ENCODE peak calls at places on chromosomes 1 and 21, in four cellular contexts. One of them, this sample, is unnamed.

GRCh38 chr1:47569681-47570470 is 132.0 kb downstream of the FOXD2 start:
- DNase-seq in uterus: no peak
- DNase-seq in adrenal gland: peak
- DNase-seq in heart left ventricle: no peak
- DNase-seq in this sample: peak

GRCh38 chr1:210236386-210236839 is 3.8 kb downstream of the SERTAD4 start:
- DNase-seq in uterus: no peak
- DNase-seq in adrenal gland: no peak
- DNase-seq in heart left ventricle: no peak
- DNase-seq in this sample: no peak

GRCh38 chr1:10514490-10515235 is 39.9 kb downstream of the PEX14 start:
- DNase-seq in uterus: no peak
- DNase-seq in adrenal gland: no peak
- DNase-seq in heart left ventricle: no peak
- DNase-seq in this sample: no peak

GRCh38 chr1:202811296-202812175 is 782 bp downstream of the PCAT6 start:
- DNase-seq in uterus: peak
- DNase-seq in adrenal gland: peak
- DNase-seq in heart left ventricle: peak
- DNase-seq in this sample: no peak

GRCh38 chr1:59678809-59679228 is 135.9 kb upstream of the HOOK1 start:
- DNase-seq in uterus: no peak
- DNase-seq in adrenal gland: no peak
- DNase-seq in heart left ventricle: no peak
- DNase-seq in this sample: no peak

GRCh38 chr1:193070942-193071341 is 11.5 kb downstream of the RO60 start:
- DNase-seq in uterus: no peak
- DNase-seq in adrenal gland: no peak
- DNase-seq in heart left ventricle: no peak
- DNase-seq in this sample: no peak

GRCh38 chr1:25544243-25544764 is 898 bp downstream of the LDLRAP1 start:
- DNase-seq in uterus: no peak
- DNase-seq in adrenal gland: no peak
- DNase-seq in heart left ventricle: no peak
- DNase-seq in this sample: no peak

GRCh38 chr21:42352433-42353095 is 1.8 kb upstream of the TFF2 start:
- DNase-seq in uterus: no peak
- DNase-seq in adrenal gland: no peak
- DNase-seq in heart left ventricle: no peak
- DNase-seq in this sample: peak

GRCh38 chr1:209319057-209319432 is 264.5 kb upstream of the CAMK1G start:
- DNase-seq in uterus: no peak
- DNase-seq in adrenal gland: no peak
- DNase-seq in heart left ventricle: no peak
- DNase-seq in this sample: no peak

GRCh38 chr1:176617881-176618280 is 154.9 kb downstream of the PAPPA2 start:
- DNase-seq in uterus: no peak
- DNase-seq in adrenal gland: no peak
- DNase-seq in heart left ventricle: no peak
- DNase-seq in this sample: no peak

GRCh38 chr1:98949606-98950005 is 55.1 kb downstream of the PLPPR5 start:
- DNase-seq in uterus: no peak
- DNase-seq in adrenal gland: no peak
- DNase-seq in heart left ventricle: no peak
- DNase-seq in this sample: no peak

GRCh38 chr1:195325181-195325580 is 1283.1 kb downstream of the KCNT2 start:
- DNase-seq in uterus: no peak
- DNase-seq in adrenal gland: no peak
- DNase-seq in heart left ventricle: no peak
- DNase-seq in this sample: no peak

GRCh38 chr1:95793893-95794292 is 559.9 kb downstream of the RWDD3 start:
- DNase-seq in uterus: no peak
- DNase-seq in adrenal gland: no peak
- DNase-seq in heart left ventricle: no peak
- DNase-seq in this sample: no peak

GRCh38 chr21:26626187-26626586 is 53.1 kb upstream of the CYYR1 start:
- DNase-seq in uterus: no peak
- DNase-seq in adrenal gland: no peak
- DNase-seq in heart left ventricle: peak
- DNase-seq in this sample: no peak

GRCh38 chr1:204258213-204259115 is 44.7 kb upstream of the GOLT1A start:
- DNase-seq in uterus: peak
- DNase-seq in adrenal gland: peak
- DNase-seq in heart left ventricle: peak
- DNase-seq in this sample: peak

GRCh38 chr1:116334015-116334547 is 39.0 kb upstream of the ATP1A1 start:
- DNase-seq in uterus: no peak
- DNase-seq in adrenal gland: no peak
- DNase-seq in heart left ventricle: no peak
- DNase-seq in this sample: no peak

GRCh38 chr1:43222876-43223275 is 46.9 kb upstream of the TMEM125 start:
- DNase-seq in uterus: no peak
- DNase-seq in adrenal gland: no peak
- DNase-seq in heart left ventricle: no peak
- DNase-seq in this sample: no peak

GRCh38 chr1:6248798-6249731 is 5.1 kb downstream of the HES3 start:
- DNase-seq in uterus: no peak
- DNase-seq in adrenal gland: no peak
- DNase-seq in heart left ventricle: peak
- DNase-seq in this sample: peak

GRCh38 chr1:17664322-17664721 is 90.8 kb upstream of the ACTL8 start:
- DNase-seq in uterus: no peak
- DNase-seq in adrenal gland: no peak
- DNase-seq in heart left ventricle: no peak
- DNase-seq in this sample: no peak

GRCh38 chr1:27682351-27682944 is 10.5 kb upstream of the IFI6 start:
- DNase-seq in uterus: no peak
- DNase-seq in adrenal gland: no peak
- DNase-seq in heart left ventricle: no peak
- DNase-seq in this sample: no peak

GRCh38 chr1:112762541-112763141 is 47.5 kb upstream of the PPM1J start:
- DNase-seq in uterus: no peak
- DNase-seq in adrenal gland: no peak
- DNase-seq in heart left ventricle: no peak
- DNase-seq in this sample: no peak

GRCh38 chr1:219587817-219588561 is 24.9 kb downstream of the ZC3H11B start:
- DNase-seq in uterus: no peak
- DNase-seq in adrenal gland: no peak
- DNase-seq in heart left ventricle: no peak
- DNase-seq in this sample: no peak

GRCh38 chr1:24912359-24913273 is 17.5 kb downstream of the RUNX3 start:
- DNase-seq in uterus: no peak
- DNase-seq in adrenal gland: no peak
- DNase-seq in heart left ventricle: no peak
- DNase-seq in this sample: no peak

DNA sequence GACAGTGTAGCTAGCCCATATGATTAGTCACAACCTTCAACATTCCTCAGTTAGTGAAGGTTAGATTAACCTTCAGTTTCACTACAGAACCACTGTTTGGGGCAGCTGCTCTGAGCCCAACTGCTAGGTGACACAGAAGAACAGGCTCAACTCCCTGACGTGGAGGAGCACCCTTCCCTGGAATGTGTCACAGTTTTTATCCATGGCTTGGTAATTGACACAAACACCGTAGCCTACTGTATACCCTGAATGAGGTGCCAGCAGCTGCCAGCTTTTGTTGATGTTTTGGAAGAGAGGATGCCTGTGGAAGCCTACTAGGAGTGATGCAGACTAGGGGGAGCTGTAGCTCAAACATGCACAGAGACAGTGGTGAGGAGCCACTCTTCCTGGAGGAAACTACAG is 56.6 kb upstream of the CR2 start:
- DNase-seq in uterus: no peak
- DNase-seq in adrenal gland: no peak
- DNase-seq in heart left ventricle: no peak
- DNase-seq in this sample: no peak
- TF ChIP-seq CTCF in uterus: no peak
- TF ChIP-seq CTCF in adrenal gland: no peak
- TF ChIP-seq CTCF in heart left ventricle: no peak
- TF ChIP-seq CTCF in this sample: no peak

DNA sequence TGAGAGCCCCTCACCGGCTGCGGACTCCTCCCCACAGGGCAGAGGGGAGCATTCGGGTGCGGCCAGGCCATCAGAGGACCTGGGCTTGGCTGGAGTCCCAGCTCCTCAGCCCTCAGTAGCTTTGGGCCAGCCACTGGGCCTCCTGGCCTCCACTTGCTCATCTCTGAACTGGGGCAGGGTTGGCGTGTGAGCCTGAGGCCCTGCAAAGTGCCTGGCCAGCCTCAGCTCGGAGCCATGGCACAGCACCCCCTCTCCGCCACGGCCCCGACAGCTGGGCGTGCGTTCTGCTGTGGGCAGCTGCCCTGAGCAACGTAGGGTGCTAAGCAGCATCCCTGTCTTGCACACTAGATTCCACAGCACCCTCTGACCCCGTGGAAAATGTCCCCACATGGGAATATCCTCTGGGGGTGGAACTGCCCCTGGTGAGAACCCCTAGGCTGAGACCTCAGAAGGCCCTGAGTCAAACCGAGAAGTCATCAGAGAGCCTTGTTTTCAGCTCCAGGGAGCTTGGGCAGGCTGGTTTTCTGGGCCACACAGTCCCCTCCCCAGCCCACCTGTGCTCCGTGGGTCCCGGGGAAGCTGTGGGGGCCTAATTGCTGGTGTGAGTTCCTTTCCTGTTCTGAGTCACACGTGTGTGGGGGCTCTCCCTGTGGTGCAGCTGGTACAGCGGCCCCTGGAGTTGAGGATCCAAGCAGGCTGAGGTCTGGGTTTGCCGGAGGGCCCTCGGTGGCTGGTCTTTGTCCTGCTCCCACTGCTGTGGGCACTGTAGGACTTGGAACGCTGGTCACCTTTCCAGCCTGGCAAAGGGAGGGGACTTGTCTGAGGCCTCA is 24.5 kb downstream of the TP73 start:
- DNase-seq in uterus: no peak
- DNase-seq in adrenal gland: no peak
- DNase-seq in heart left ventricle: peak
- DNase-seq in this sample: peak
- TF ChIP-seq POLR2A in uterus: no peak
- TF ChIP-seq POLR2A in adrenal gland: no peak
- TF ChIP-seq POLR2A in heart left ventricle: no peak
- TF ChIP-seq POLR2A in this sample: no peak

DNA sequence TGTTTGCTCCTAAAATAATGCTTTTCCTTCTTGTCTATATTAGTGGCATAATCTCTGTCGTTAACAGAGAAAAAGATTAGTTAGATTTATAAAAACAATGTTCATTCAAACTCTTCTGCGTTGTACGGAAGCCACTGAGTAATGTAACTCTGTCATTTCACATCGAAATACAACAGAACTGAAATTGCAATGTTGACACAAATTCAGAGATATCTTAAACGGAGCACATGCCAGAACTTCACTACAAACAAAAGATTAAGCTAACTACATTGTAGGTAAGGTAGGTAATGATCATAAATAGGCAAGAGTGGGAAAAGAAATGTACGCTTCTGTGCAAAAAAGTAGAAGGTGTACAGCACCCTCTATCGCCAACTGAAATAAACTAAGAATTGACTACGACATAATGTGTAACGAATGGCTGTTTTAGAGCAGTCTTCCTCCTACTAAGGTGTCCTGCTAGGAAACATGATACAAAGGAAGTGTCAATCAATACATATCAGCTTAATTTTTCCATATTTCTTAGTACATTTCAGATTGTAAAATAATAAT is 56.6 kb downstream of the PCNX2 start:
- DNase-seq in uterus: no peak
- DNase-seq in adrenal gland: no peak
- DNase-seq in heart left ventricle: no peak
- DNase-seq in this sample: no peak
- TF ChIP-seq CTCF in uterus: no peak
- TF ChIP-seq CTCF in adrenal gland: no peak
- TF ChIP-seq CTCF in heart left ventricle: no peak
- TF ChIP-seq CTCF in this sample: no peak

GRCh38 chr1:225811622-225812487 is 1.9 kb downstream of the EPHX1 start:
- DNase-seq in uterus: no peak
- DNase-seq in adrenal gland: no peak
- DNase-seq in heart left ventricle: no peak
- DNase-seq in this sample: no peak

GRCh38 chr1:225815526-225816178 is 5.7 kb downstream of the EPHX1 start:
- DNase-seq in uterus: no peak
- DNase-seq in adrenal gland: no peak
- DNase-seq in heart left ventricle: no peak
- DNase-seq in this sample: no peak

GRCh38 chr1:225814381-225814780 is 4.5 kb downstream of the EPHX1 start:
- DNase-seq in uterus: no peak
- DNase-seq in adrenal gland: no peak
- DNase-seq in heart left ventricle: peak
- DNase-seq in this sample: no peak

GRCh38 chr1:225812488-225813249 is 2.7 kb downstream of the EPHX1 start:
- DNase-seq in uterus: no peak
- DNase-seq in adrenal gland: no peak
- DNase-seq in heart left ventricle: no peak
- DNase-seq in this sample: no peak

DNA sequence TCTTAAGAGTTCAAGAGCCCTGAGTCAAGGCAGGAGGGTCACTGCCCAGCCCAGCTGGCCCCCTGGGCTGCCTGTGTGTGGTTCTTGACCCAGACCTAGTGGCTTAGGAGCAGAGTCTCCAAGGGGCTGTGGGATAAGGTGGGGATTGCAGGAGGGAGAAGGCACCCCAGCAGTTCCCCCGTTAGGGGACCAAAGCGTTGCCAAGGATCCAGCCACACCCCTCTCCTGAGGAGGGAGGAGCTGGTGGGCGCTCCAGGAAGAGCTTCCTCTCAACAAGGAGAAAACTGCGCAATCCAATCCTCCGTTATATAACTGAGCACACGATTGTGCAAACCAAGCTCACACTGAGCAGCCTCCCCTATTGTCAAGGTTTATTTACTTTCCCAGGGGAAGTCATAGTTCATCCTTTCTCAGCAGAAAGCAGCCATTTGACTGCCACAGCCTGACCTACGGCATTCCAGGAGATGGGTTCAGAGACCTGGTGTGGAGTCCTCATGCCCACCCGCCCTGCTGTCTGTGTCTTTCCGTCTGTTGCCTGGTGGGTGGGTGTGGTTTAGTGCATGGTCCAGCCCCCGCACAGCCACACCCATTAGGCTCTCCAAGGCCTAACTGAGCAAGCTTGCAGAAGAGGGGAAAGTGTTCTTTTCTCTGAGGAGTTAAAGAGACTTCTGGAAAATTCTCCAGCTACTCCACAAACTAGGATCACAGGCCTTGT is 3.5 kb downstream of the EPHX1 start:
- DNase-seq in uterus: peak
- DNase-seq in adrenal gland: peak
- DNase-seq in heart left ventricle: peak
- DNase-seq in this sample: peak
- TF ChIP-seq POLR2A in uterus: peak
- TF ChIP-seq POLR2A in adrenal gland: peak
- TF ChIP-seq POLR2A in heart left ventricle: peak
- TF ChIP-seq POLR2A in this sample: no peak

GRCh38 chr1:186391841-186392240 is 16.2 kb downstream of the ODR4 start:
- DNase-seq in uterus: no peak
- DNase-seq in adrenal gland: no peak
- DNase-seq in heart left ventricle: no peak
- DNase-seq in this sample: no peak
- TF ChIP-seq CTCF in uterus: no peak
- TF ChIP-seq CTCF in adrenal gland: no peak
- TF ChIP-seq CTCF in heart left ventricle: no peak
- TF ChIP-seq CTCF in this sample: no peak

This sample was measured in Peyer's patch.